ENCODE peak calls at places on chromosomes 6 and 20, in ten cellular contexts. J is activated CD4-positive, CD25-positive, alpha-beta regulatory T cell treated with anti-CD3 and anti-CD28 coated beads, Interleukin-2, amount 50 U/mL, for 16 hours; D is amniotic stem cell; R is stimulated activated CD4-positive, alpha-beta T cell treated with anti-CD3 and anti-CD28 coated beads, Interleukin-4, amount 100 ng/mL, for 24 hours; H is LoVo; K is skeletal muscle cell; T is NCI-H526; W is osteoblast; S is retina; U is GM12865. F is an unnamed sample.

GRCh38 chr20:35886537-35886936 is 67.8 kb downstream of the SCAND1 start:
- DNase-seq in J (no peak), D (no peak), R (no peak), H (no peak), K (no peak), T (no peak), W (no peak), S (peak; percentile 19), U (no peak), F (no peak)

GRCh38 chr6:26554669-26555504 is 16.7 kb downstream of the HMGN4 start:
- DNase-seq in J (peak; percentile 21), D (no peak), R (peak; percentile 73), H (peak; percentile 75), K (no peak), T (no peak), W (no peak), S (peak; percentile 74), U (peak; percentile 88), F (peak; percentile 77)

GRCh38 chr6:31378062-31378720 is 21.2 kb upstream of the HLA-B start:
- DNase-seq in J (no peak), D (no peak), R (no peak), H (peak; percentile 73), K (no peak), T (no peak), W (peak; percentile 29), S (no peak), U (no peak), F (no peak)

GRCh38 chr6:34462561-34462971 is 3.3 kb upstream of the PACSIN1 start:
- DNase-seq in J (no peak), D (no peak), R (no peak), H (peak; percentile 40), K (peak; percentile 6), T (peak; percentile 35), W (peak; percentile 88), S (peak; percentile 51), U (no peak), F (no peak)

GRCh38 chr20:56422131-56422823 is 10.2 kb downstream of the CASS4 start:
- DNase-seq in J (no peak), D (peak; percentile 8), R (no peak), H (peak; percentile 69), K (peak; percentile 34), T (no peak), W (no peak), S (no peak), U (no peak), F (no peak)

GRCh38 chr6:10412165-10412947 is 2.5 kb downstream of the TFAP2A start:
- DNase-seq in J (no peak), D (peak; percentile 96), R (peak; percentile 24), H (peak; percentile 78), K (no peak), T (peak; percentile 42), W (peak; percentile 95), S (peak; percentile 71), U (peak; percentile 88), F (peak; percentile 32)

GRCh38 chr6:169789944-169790927 is 38.8 kb downstream of the ERMARD start:
- DNase-seq in J (peak; percentile 48), D (peak; percentile 31), R (peak; percentile 73), H (peak; percentile 79), K (peak; percentile 36), T (peak; percentile 83), W (peak; percentile 96), S (peak; percentile 96), U (peak; percentile 60), F (peak; percentile 74)

GRCh38 chr20:25014816-25015215 is 22.3 kb upstream of the APMAP start:
- DNase-seq in J (no peak), D (no peak), R (no peak), H (no peak), K (no peak), T (no peak), W (no peak), S (no peak), U (peak; percentile 12), F (no peak)

GRCh38 chr20:35617397-35618031 is 1.9 kb downstream of the SPAG4 start:
- DNase-seq in J (no peak), D (no peak), R (peak; percentile 46), H (no peak), K (peak; percentile 56), T (peak; percentile 80), W (peak; percentile 93), S (peak; percentile 79), U (peak; percentile 78), F (peak; percentile 56)

GRCh38 chr6:167150815-167151557 is 6.8 kb downstream of the GPR31 start:
- DNase-seq in J (no peak), D (no peak), R (peak; percentile 14), H (no peak), K (no peak), T (no peak), W (no peak), S (no peak), U (peak; percentile 88), F (peak; percentile 19)

GRCh38 chr6:137722749-137723272 is 144.2 kb upstream of the TNFAIP3 start:
- DNase-seq in J (no peak), D (no peak), R (peak; percentile 23), H (no peak), K (no peak), T (no peak), W (no peak), S (no peak), U (peak; percentile 79), F (no peak)

GRCh38 chr6:129264480-129265045 is 381.6 kb downstream of the LAMA2 start:
- DNase-seq in J (no peak), D (no peak), R (no peak), H (no peak), K (no peak), T (no peak), W (no peak), S (no peak), U (no peak), F (no peak)

GRCh38 chr6:43910638-43911353 is 140.8 kb downstream of the VEGFA start:
- DNase-seq in J (no peak), D (no peak), R (no peak), H (peak; percentile 57), K (peak; percentile 86), T (no peak), W (peak; percentile 5), S (no peak), U (no peak), F (no peak)

GRCh38 chr6:158150701-158151100 is 17.4 kb downstream of the SERAC1 start:
- DNase-seq in J (no peak), D (peak; percentile 12), R (no peak), H (no peak), K (peak; percentile 45), T (no peak), W (peak; percentile 78), S (no peak), U (no peak), F (no peak)

GRCh38 chr20:64114356-64114971 is 7.1 kb upstream of the NPBWR2 start:
- DNase-seq in J (no peak), D (no peak), R (no peak), H (no peak), K (no peak), T (no peak), W (peak; percentile 76), S (no peak), U (no peak), F (no peak)

GRCh38 chr20:21388566-21388965 is 8.8 kb downstream of the NKX2-4 start:
- DNase-seq in J (no peak), D (no peak), R (no peak), H (no peak), K (no peak), T (no peak), W (no peak), S (no peak), U (no peak), F (no peak)

GRCh38 chr20:10731190-10731955 is 57.6 kb upstream of the JAG1 start:
- DNase-seq in J (no peak), D (no peak), R (no peak), H (no peak), K (no peak), T (no peak), W (peak; percentile 45), S (no peak), U (no peak), F (no peak)

GRCh38 chr6:1871936-1872335 is 262.2 kb downstream of the FOXC1 start:
- DNase-seq in J (no peak), D (no peak), R (no peak), H (no peak), K (no peak), T (no peak), W (no peak), S (no peak), U (no peak), F (no peak)

GRCh38 chr6:35489995-35490791 is 6.7 kb downstream of the TEAD3 start:
- DNase-seq in J (no peak), D (no peak), R (no peak), H (no peak), K (peak; percentile 40), T (no peak), W (peak; percentile 97), S (peak; percentile 79), U (no peak), F (no peak)